ENCODE peak calls at places on chromosome 2, in seven cellular contexts. One of them, this sample, is unnamed.

GRCh38 chr2:207474871-207475485 is 54.8 kb upstream of the CREB1 start:
- DNase-seq in NAMALWA: peak; percentile 57
- DNase-seq in CMK: no peak
- DNase-seq in hypothalamus: no peak
- DNase-seq in fibroblast of lung: peak; percentile 78
- DNase-seq in 8988T: no peak
- DNase-seq in CD8-positive, alpha-beta T cell: peak; percentile 26
- DNase-seq in this sample: peak; percentile 68

GRCh38 chr2:183093857-183094657 is 15.5 kb downstream of the DUSP19 start:
- DNase-seq in NAMALWA: no peak
- DNase-seq in CMK: no peak
- DNase-seq in hypothalamus: no peak
- DNase-seq in fibroblast of lung: peak; percentile 66
- DNase-seq in 8988T: no peak
- DNase-seq in CD8-positive, alpha-beta T cell: no peak
- DNase-seq in this sample: peak; percentile 72

GRCh38 chr2:135825131-135825854 is 11.7 kb downstream of the LCT start:
- DNase-seq in NAMALWA: no peak
- DNase-seq in CMK: no peak
- DNase-seq in hypothalamus: no peak
- DNase-seq in fibroblast of lung: no peak
- DNase-seq in 8988T: no peak
- DNase-seq in CD8-positive, alpha-beta T cell: no peak
- DNase-seq in this sample: no peak

GRCh38 chr2:176997074-176997791 is 215.4 kb upstream of the HNRNPA3 start:
- DNase-seq in NAMALWA: no peak
- DNase-seq in CMK: no peak
- DNase-seq in hypothalamus: no peak
- DNase-seq in fibroblast of lung: peak; percentile 35
- DNase-seq in 8988T: no peak
- DNase-seq in CD8-positive, alpha-beta T cell: no peak
- DNase-seq in this sample: peak; percentile 72

GRCh38 chr2:188701836-188702235 is 272.3 kb upstream of the COL3A1 start:
- DNase-seq in NAMALWA: no peak
- DNase-seq in CMK: no peak
- DNase-seq in hypothalamus: no peak
- DNase-seq in fibroblast of lung: peak; percentile 47
- DNase-seq in 8988T: no peak
- DNase-seq in CD8-positive, alpha-beta T cell: no peak
- DNase-seq in this sample: peak; percentile 85

GRCh38 chr2:31381601-31382000 is 32.9 kb downstream of the XDH start:
- DNase-seq in NAMALWA: no peak
- DNase-seq in CMK: no peak
- DNase-seq in hypothalamus: no peak
- DNase-seq in fibroblast of lung: no peak
- DNase-seq in 8988T: no peak
- DNase-seq in CD8-positive, alpha-beta T cell: no peak
- DNase-seq in this sample: no peak

GRCh38 chr2:58101500-58101899 is 54.9 kb downstream of the VRK2 start:
- DNase-seq in NAMALWA: no peak
- DNase-seq in CMK: no peak
- DNase-seq in hypothalamus: no peak
- DNase-seq in fibroblast of lung: peak; percentile 7
- DNase-seq in 8988T: no peak
- DNase-seq in CD8-positive, alpha-beta T cell: no peak
- DNase-seq in this sample: peak; percentile 44

GRCh38 chr2:177265386-177265690 is 811 bp upstream of the NFE2L2 start:
- DNase-seq in NAMALWA: peak; percentile 65
- DNase-seq in CMK: peak; percentile 36
- DNase-seq in hypothalamus: no peak
- DNase-seq in fibroblast of lung: peak; percentile 68
- DNase-seq in 8988T: no peak
- DNase-seq in CD8-positive, alpha-beta T cell: no peak
- DNase-seq in this sample: peak; percentile 59

GRCh38 chr2:148273158-148273691 is 252.3 kb downstream of the MBD5 start:
- DNase-seq in NAMALWA: no peak
- DNase-seq in CMK: no peak
- DNase-seq in hypothalamus: no peak
- DNase-seq in fibroblast of lung: peak; percentile 6
- DNase-seq in 8988T: no peak
- DNase-seq in CD8-positive, alpha-beta T cell: no peak
- DNase-seq in this sample: peak; percentile 53

GRCh38 chr2:130985206-130985779 is 108.0 kb downstream of the FAM168B start:
- DNase-seq in NAMALWA: no peak
- DNase-seq in CMK: no peak
- DNase-seq in hypothalamus: no peak
- DNase-seq in fibroblast of lung: no peak
- DNase-seq in 8988T: no peak
- DNase-seq in CD8-positive, alpha-beta T cell: no peak
- DNase-seq in this sample: no peak

GRCh38 chr2:24613154-24613814 is 122.2 kb downstream of the NCOA1 start:
- DNase-seq in NAMALWA: peak; percentile 81
- DNase-seq in CMK: peak; percentile 12
- DNase-seq in hypothalamus: no peak
- DNase-seq in fibroblast of lung: peak; percentile 65
- DNase-seq in 8988T: peak; percentile 18
- DNase-seq in CD8-positive, alpha-beta T cell: no peak
- DNase-seq in this sample: peak; percentile 76

GRCh38 chr2:27566628-27567027 is 16.2 kb upstream of the ZNF512 start:
- DNase-seq in NAMALWA: no peak
- DNase-seq in CMK: no peak
- DNase-seq in hypothalamus: no peak
- DNase-seq in fibroblast of lung: peak; percentile 25
- DNase-seq in 8988T: no peak
- DNase-seq in CD8-positive, alpha-beta T cell: no peak
- DNase-seq in this sample: peak; percentile 93

GRCh38 chr2:234792566-234792965 is 159.3 kb upstream of the SH3BP4 start:
- DNase-seq in NAMALWA: no peak
- DNase-seq in CMK: no peak
- DNase-seq in hypothalamus: no peak
- DNase-seq in fibroblast of lung: no peak
- DNase-seq in 8988T: no peak
- DNase-seq in CD8-positive, alpha-beta T cell: no peak
- DNase-seq in this sample: no peak